ENCODE peak calls at places on chromosomes 4 and X, in seven cellular contexts. N, M, T, Y, F, P and C are unnamed samples.

GRCh38 chr4:140151700-140152014 is 2.3 kb downstream of the MAML3 start:
- DNase-seq in M (peak; percentile 73), P (peak; percentile 72), F (peak; percentile 78), T (peak; percentile 81), N (no peak), Y (peak; percentile 85), C (peak; percentile 38)

GRCh38 chrX:45196701-45197100 is 4.0 kb downstream of the DIPK2B start:
- DNase-seq in F (no peak), T (peak; percentile 66), Y (no peak), P (no peak), N (no peak), M (no peak), C (no peak)

GRCh38 chr4:120709986-120710385 is 212.5 kb downstream of the PRDM5 start:
- DNase-seq in Y (no peak), T (no peak), N (no peak), P (no peak), M (no peak), F (no peak), C (no peak)

GRCh38 chr4:13347517-13348125 is 136.5 kb downstream of the RAB28 start:
- DNase-seq in P (no peak), F (no peak), M (no peak), N (no peak), Y (no peak), T (peak; percentile 41), C (no peak)

GRCh38 chr4:122091836-122092235 is 60.3 kb upstream of the BLTP1 start:
- DNase-seq in P (no peak), M (no peak), F (no peak), N (no peak), T (no peak), Y (no peak), C (no peak)

GRCh38 chrX:40543661-40544328 is 37.0 kb upstream of the ATP6AP2 start:
- DNase-seq in F (peak; percentile 49), M (peak; percentile 27), P (no peak), N (peak; percentile 11), T (peak; percentile 82), Y (no peak), C (peak; percentile 40)

GRCh38 chr4:115657991-115658390 is 544.6 kb upstream of the NDST4 start:
- DNase-seq in Y (no peak), N (no peak), T (no peak), P (no peak), F (no peak), M (no peak), C (no peak)

GRCh38 chr4:4791299-4791798 is 68.1 kb upstream of the MSX1 start:
- DNase-seq in T (no peak), M (no peak), N (no peak), P (no peak), Y (no peak), F (no peak), C (no peak)

GRCh38 chr4:10582059-10582686 is 102.4 kb downstream of the CLNK start:
- DNase-seq in N (no peak), M (peak; percentile 60), P (no peak), Y (peak; percentile 29), T (peak; percentile 63), F (peak; percentile 4), C (no peak)

GRCh38 chr4:112523008-112523440 is 7.0 kb upstream of the NEUROG2 start:
- DNase-seq in Y (peak; percentile 52), P (no peak), N (peak; percentile 73), F (peak; percentile 9), M (peak; percentile 51), T (no peak), C (peak; percentile 71)

GRCh38 chrX:119655125-119655524 is 37.8 kb downstream of the SEPTIN6 start:
- DNase-seq in M (peak; percentile 54), T (peak; percentile 21), F (no peak), Y (peak; percentile 75), P (no peak), N (no peak), C (peak; percentile 31)

GRCh38 chr4:13653356-13653755 is 25.8 kb upstream of the BOD1L1 start:
- DNase-seq in N (no peak), T (no peak), M (no peak), F (no peak), Y (no peak), P (no peak), C (no peak)

GRCh38 chr4:102824398-102824797 is 3.0 kb downstream of the UBE2D3 start:
- DNase-seq in M (no peak), T (no peak), Y (no peak), P (no peak), F (no peak), N (no peak), C (no peak)

GRCh38 chrX:29746326-29746725 is 469.0 kb upstream of the MAGEB2 start:
- DNase-seq in N (no peak), F (no peak), T (no peak), M (no peak), P (no peak), Y (no peak), C (no peak)

GRCh38 chrX:112613039-112613438 is 66.7 kb downstream of the LHFPL1 start:
- DNase-seq in T (no peak), Y (no peak), N (no peak), F (no peak), P (no peak), M (no peak), C (no peak)

GRCh38 chr4:128565565-128566186 is 243.8 kb upstream of the JADE1 start:
- DNase-seq in N (peak; percentile 37), P (peak; percentile 27), T (peak; percentile 46), F (peak; percentile 75), M (no peak), Y (peak; percentile 42), C (peak; percentile 41)

GRCh38 chr4:130336585-130337217 is 1240.7 kb downstream of the C4orf33 start:
- DNase-seq in N (peak; percentile 9), P (no peak), M (no peak), T (no peak), F (peak; percentile 7), Y (no peak), C (no peak)

GRCh38 chrX:49162620-49163019 is at the start of gene MAGIX:
- DNase-seq in T (peak; percentile 30), P (no peak), F (peak; percentile 62), N (no peak), Y (no peak), M (peak; percentile 31), C (no peak)

GRCh38 chr4:15482842-15483241 is 13.2 kb downstream of the CC2D2A start:
- DNase-seq in P (no peak), Y (no peak), N (no peak), T (no peak), F (no peak), M (no peak), C (no peak)

GRCh38 chr4:142719854-142720541 is 126.1 kb downstream of the INPP4B start:
- DNase-seq in T (peak; percentile 93), M (no peak), F (no peak), N (peak; percentile 4), Y (no peak), P (no peak), C (peak; percentile 15)

GRCh38 chr4:4696521-4696920 is 154.7 kb upstream of the STX18 start:
- DNase-seq in M (no peak), N (no peak), P (no peak), Y (no peak), F (no peak), T (no peak), C (no peak)

GRCh38 chr4:102338405-102338804 is 6.9 kb downstream of the SLC39A8 start:
- DNase-seq in M (no peak), Y (no peak), F (no peak), T (peak; percentile 16), P (no peak), N (no peak), C (no peak)

GRCh38 chr4:1691737-1692373 is 7.7 kb upstream of the FAM53A start:
- DNase-seq in M (no peak), P (no peak), F (no peak), T (no peak), Y (no peak), N (no peak), C (no peak)

GRCh38 chrX:115940348-115940747 is 230.2 kb upstream of the AGTR2 start:
- DNase-seq in P (no peak), T (no peak), F (no peak), N (no peak), M (no peak), Y (no peak), C (no peak)

GRCh38 chrX:115939070-115939469 is 231.5 kb upstream of the AGTR2 start:
- DNase-seq in M (no peak), P (no peak), Y (no peak), F (no peak), T (no peak), N (no peak), C (no peak)

GRCh38 chrX:115939636-115940160 is 230.8 kb upstream of the AGTR2 start:
- DNase-seq in P (no peak), N (no peak), T (no peak), F (no peak), M (no peak), Y (no peak), C (no peak)

GRCh38 chrX:115941388-115941787 is 229.2 kb upstream of the AGTR2 start:
- DNase-seq in M (no peak), T (no peak), F (no peak), Y (no peak), N (no peak), P (no peak), C (no peak)

GRCh38 chrX:115940888-115941332 is 229.6 kb upstream of the AGTR2 start:
- DNase-seq in T (peak; percentile 81), N (no peak), Y (peak; percentile 6), F (no peak), P (peak; percentile 25), M (no peak), C (no peak)
- TF ChIP-seq CTCF in T (peak; percentile 60), N (no peak), Y (no peak), F (no peak), P (peak; percentile 28), M (peak; percentile 56), C (peak; percentile 9)

GRCh38 chrX:131626681-131627296 is 82.9 kb downstream of the OR13H1 start:
- DNase-seq in T (peak; percentile 32), F (no peak), Y (no peak), P (no peak), M (no peak), N (no peak), C (no peak)
- TF ChIP-seq CTCF in T (peak; percentile 58), F (no peak), Y (no peak), P (peak; percentile 61), M (peak; percentile 61), N (no peak), C (no peak)

DNA sequence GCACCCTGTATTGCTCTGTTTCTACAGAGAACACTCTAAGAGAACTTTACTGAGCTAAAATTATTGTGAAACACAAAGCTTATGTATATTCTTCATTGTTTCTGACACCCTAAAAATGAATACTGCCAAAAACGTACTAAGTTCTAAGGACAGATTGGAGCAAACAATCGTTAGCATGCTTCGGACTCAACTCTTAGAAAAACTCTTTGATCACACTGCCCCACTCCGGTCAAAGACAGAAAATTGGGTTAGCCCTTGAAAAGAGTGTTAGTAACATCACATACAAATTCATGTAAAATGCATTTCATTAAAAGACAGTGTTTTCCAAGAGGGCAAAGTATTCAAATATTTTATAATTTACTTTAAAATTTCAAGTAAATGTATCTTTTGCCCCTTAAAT is 177.4 kb downstream of the DCHS2 start:
- DNase-seq in Y (no peak), M (no peak), P (no peak), N (no peak), F (peak; percentile 21), T (peak; percentile 53), C (no peak)
- TF ChIP-seq CTCF in Y (no peak), M (peak; percentile 34), P (peak; percentile 31), N (no peak), F (no peak), T (peak; percentile 48), C (no peak)

DNA sequence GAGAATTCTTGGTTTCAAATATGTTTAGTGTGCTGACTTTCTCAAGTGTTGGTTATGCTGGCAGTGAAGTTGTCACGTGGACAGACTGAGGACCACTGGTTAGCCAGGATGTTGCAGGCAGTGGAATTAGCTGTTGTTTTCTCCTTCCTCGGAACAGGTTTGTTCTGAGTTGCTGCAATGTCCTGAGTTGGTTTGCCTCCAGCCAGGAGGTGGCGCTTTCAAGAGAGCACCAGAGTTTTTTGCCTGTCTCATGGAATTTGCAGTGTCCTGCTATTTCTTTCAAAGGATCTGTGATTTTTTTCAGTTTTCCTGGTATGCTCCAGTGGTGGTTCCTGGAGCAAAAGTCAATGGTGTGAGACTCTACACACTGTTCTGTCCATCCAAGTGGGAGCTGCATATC is 158.1 kb upstream of the CXorf66 start:
- DNase-seq in T (peak; percentile 6), N (no peak), F (peak; percentile 6), P (no peak), Y (no peak), M (no peak), C (no peak)
- TF ChIP-seq CTCF in T (peak; percentile 52), N (no peak), F (no peak), P (peak; percentile 64), Y (no peak), M (no peak), C (peak; percentile 7)